ENCODE peak calls at places on chromosomes 2 and 18, in four cellular contexts. G is renal cortical epithelial cell, Q is pons, Y is H9. L is an unnamed sample.

GRCh38 chr18:27789406-27789805 is 387.5 kb downstream of the CDH2 start:
- DNase-seq in G (no peak), Q (no peak), Y (no peak), L (no peak)

GRCh38 chr2:201698588-201699226 is at the start of gene MPP4:
- DNase-seq in G (no peak), Q (no peak), Y (no peak), L (no peak)

GRCh38 chr2:47653909-47654789 is 128.8 kb upstream of the MSH6 start:
- DNase-seq in G (peak), Q (peak), Y (peak), L (peak)

GRCh38 chr18:13051159-13051558 is 60.0 kb downstream of the CEP192 start:
- DNase-seq in G (no peak), Q (no peak), Y (no peak), L (no peak)

GRCh38 chr18:60649816-60650215 is 277.2 kb upstream of the MC4R start:
- DNase-seq in G (no peak), Q (peak), Y (no peak), L (no peak)

GRCh38 chr2:177332041-177332991 is 60.3 kb upstream of the AGPS start:
- DNase-seq in G (peak), Q (peak), Y (no peak), L (peak)

GRCh38 chr2:25473758-25474335 is 132.1 kb upstream of the DNMT3A start:
- DNase-seq in G (peak), Q (no peak), Y (no peak), L (no peak)

GRCh38 chr2:168427451-168427850 is 28.6 kb upstream of the CERS6 start:
- DNase-seq in G (peak), Q (no peak), Y (no peak), L (no peak)

GRCh38 chr2:3465328-3465727 is 54.0 kb downstream of the ADI1 start:
- DNase-seq in G (no peak), Q (no peak), Y (no peak), L (no peak)

GRCh38 chr2:69253033-69253535 is 133.9 kb downstream of the GFPT1 start:
- DNase-seq in G (no peak), Q (peak), Y (no peak), L (no peak)

GRCh38 chr2:163255086-163255485 is 416.5 kb upstream of the KCNH7 start:
- DNase-seq in G (peak), Q (no peak), Y (no peak), L (no peak)

GRCh38 chr2:9836074-9836473 is 7.2 kb upstream of the TAF1B start:
- DNase-seq in G (no peak), Q (no peak), Y (no peak), L (no peak)

GRCh38 chr2:167140767-167141166 is 252.5 kb downstream of the XIRP2 start:
- DNase-seq in G (peak), Q (no peak), Y (no peak), L (no peak)

GRCh38 chr2:57444731-57445414 is 601.7 kb upstream of the VRK2 start:
- DNase-seq in G (peak), Q (no peak), Y (no peak), L (no peak)